ENCODE peak calls at places on chromosomes 7 and 10, in nine cellular contexts. E is uterus, U is Panc1, I is cardiac muscle cell, Y is H9, A is tibial nerve, K is right cardiac atrium, F is GM23248, T is lower lobe of right lung. R is an unnamed sample. For H3K4me1, the result is how much of the 10 kb centered on the place peaks cover.

GRCh38 chr10:78950656-78951587 is 117.8 kb upstream of the ZMIZ1 start:
- DNase-seq in E (no peak), U (no peak), I (no peak), Y (no peak), A (no peak), K (no peak), F (no peak), T (no peak), R (no peak)

GRCh38 chr7:1742555-1743303 is 72.7 kb downstream of the ELFN1 start:
- DNase-seq in E (peak), U (no peak), I (peak), Y (no peak), A (peak), K (peak), F (peak), T (no peak), R (peak)

GRCh38 chr7:113840954-113841353 is 77.9 kb downstream of the PPP1R3A start:
- DNase-seq in E (no peak), U (no peak), I (no peak), Y (no peak), A (no peak), K (no peak), F (no peak), T (no peak), R (no peak)

GRCh38 chr10:5650664-5651063 is 15.7 kb downstream of the ASB13 start:
- DNase-seq in E (no peak), U (no peak), I (no peak), Y (no peak), A (no peak), K (no peak), F (no peak), T (no peak), R (no peak)

GRCh38 chr10:17101910-17102266 is 27.7 kb downstream of the CUBN start:
- DNase-seq in E (no peak), U (no peak), I (no peak), Y (no peak), A (no peak), K (no peak), F (no peak), T (no peak), R (no peak)

GRCh38 chr7:150909192-150909591 is 56.9 kb downstream of the AOC1 start:
- DNase-seq in E (no peak), U (no peak), I (no peak), Y (no peak), A (no peak), K (no peak), F (no peak), T (no peak), R (no peak)

GRCh38 chr10:22437620-22438588 is 92.6 kb downstream of the SPAG6 start:
- DNase-seq in E (peak), U (no peak), I (no peak), Y (no peak), A (peak), K (no peak), F (peak), T (no peak), R (no peak)

GRCh38 chr10:49398000-49398861 is 2.3 kb upstream of the DRGX start:
- DNase-seq in E (no peak), U (no peak), I (peak), Y (peak), A (peak), K (peak), F (peak), T (peak), R (peak)

GRCh38 chr10:48406204-48406603 is 99.7 kb downstream of the MAPK8 start:
- DNase-seq in E (no peak), U (peak), I (no peak), Y (no peak), A (no peak), K (no peak), F (peak), T (no peak), R (no peak)

GRCh38 chr10:102511562-102512274 is 7.9 kb downstream of the SUFU start:
- DNase-seq in E (no peak), U (no peak), I (no peak), Y (no peak), A (no peak), K (no peak), F (no peak), T (no peak), R (no peak)

GRCh38 chr7:27198871-27199801 is 755 bp downstream of the HOXA13 start:
- DNase-seq in E (no peak), U (no peak), I (no peak), Y (peak), A (no peak), K (no peak), F (peak), T (no peak), R (no peak)

GRCh38 chr10:110410329-110411046 is 87.2 kb upstream of the DUSP5 start:
- DNase-seq in E (peak), U (no peak), I (no peak), Y (no peak), A (peak), K (peak), F (peak), T (peak), R (no peak)

GRCh38 chr10:99524050-99524666 is 8.6 kb upstream of the NKX2-3 start:
- DNase-seq in E (no peak), U (no peak), I (no peak), Y (no peak), A (no peak), K (no peak), F (no peak), T (no peak), R (no peak)

GRCh38 chr10:97771913-97772823 is at the start of gene SFRP5:
- DNase-seq in E (no peak), U (no peak), I (peak), Y (peak), A (no peak), K (no peak), F (no peak), T (no peak), R (no peak)

GRCh38 chr7:29194594-29195417 is at the start of gene CHN2:
- DNase-seq in E (peak), U (no peak), I (peak), Y (peak), A (peak), K (peak), F (peak), T (peak), R (peak)

GRCh38 chr7:28830831-28831230 is 127.3 kb downstream of the TRIL start:
- DNase-seq in E (no peak), U (no peak), I (no peak), Y (no peak), A (no peak), K (no peak), F (no peak), T (no peak), R (no peak)

GRCh38 chr7:27122075-27122910 is 8.3 kb downstream of the HOXA4 start:
- DNase-seq in E (no peak), U (no peak), I (no peak), Y (no peak), A (no peak), K (no peak), F (no peak), T (no peak), R (no peak)

GRCh38 chr7:37920619-37921339 is at the start of gene EPDR1:
- DNase-seq in E (peak), U (no peak), I (peak), Y (peak), A (peak), K (peak), F (peak), T (peak), R (no peak)

GRCh38 chr7:155011081-155011480 is 8.2 kb upstream of the PAXIP1 start:
- DNase-seq in E (no peak), U (no peak), I (no peak), Y (no peak), A (no peak), K (no peak), F (peak), T (no peak), R (no peak)

GRCh38 chr10:123272171-123272570 is 118.0 kb downstream of the BUB3 start:
- DNase-seq in E (no peak), U (no peak), I (no peak), Y (no peak), A (no peak), K (no peak), F (peak), T (no peak), R (no peak)

GRCh38 chr10:124005091-124005490 is 88.3 kb downstream of the CHST15 start:
- DNase-seq in E (no peak), U (no peak), I (no peak), Y (no peak), A (no peak), K (no peak), F (no peak), T (peak), R (no peak)

GRCh38 chr7:76281706-76282343 is 20.6 kb upstream of the HSPB1 start:
- DNase-seq in E (no peak), U (no peak), I (no peak), Y (peak), A (no peak), K (no peak), F (no peak), T (no peak), R (no peak)

DNA sequence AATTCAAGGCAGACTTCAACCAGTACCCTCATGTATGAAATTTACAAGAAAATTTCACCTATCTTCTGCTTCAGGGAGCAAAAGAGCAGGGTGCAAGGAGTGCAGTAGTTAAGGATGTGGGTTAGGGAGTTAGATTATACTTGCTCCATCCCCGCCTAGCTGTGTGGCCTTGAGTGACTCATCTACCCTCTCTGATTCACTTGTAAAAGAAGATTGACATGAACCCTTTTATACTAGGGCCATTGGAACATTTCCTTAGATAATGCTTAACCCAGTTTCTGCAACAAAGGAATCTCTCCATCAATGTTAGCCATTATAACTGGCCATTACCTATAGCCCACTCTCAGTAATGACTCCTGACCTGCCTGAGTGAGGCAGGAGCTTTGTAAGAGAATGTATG is 10.2 kb upstream of the HSPA12A start:
- DNase-seq in E (no peak), U (no peak), I (no peak), Y (no peak), A (no peak), K (no peak), F (no peak), T (no peak), R (no peak)
- H3K27ac ChIP-seq in E (no peak), U (no peak), I (no peak), Y (no peak), A (peak), K (no peak), F (no peak), T (no peak), R (no peak)

GRCh38 chr10:121935702-121936101 is 7.9 kb upstream of the ATE1 start:
- DNase-seq in E (no peak), U (no peak), I (no peak), Y (no peak), A (no peak), K (no peak), F (no peak), T (no peak), R (peak)
- H3K4me1 ChIP-seq in E (under half), U (under half), I (under half), Y (under half), A (under half), K (under half), F (under half), T (under half), R (under half)

DNA sequence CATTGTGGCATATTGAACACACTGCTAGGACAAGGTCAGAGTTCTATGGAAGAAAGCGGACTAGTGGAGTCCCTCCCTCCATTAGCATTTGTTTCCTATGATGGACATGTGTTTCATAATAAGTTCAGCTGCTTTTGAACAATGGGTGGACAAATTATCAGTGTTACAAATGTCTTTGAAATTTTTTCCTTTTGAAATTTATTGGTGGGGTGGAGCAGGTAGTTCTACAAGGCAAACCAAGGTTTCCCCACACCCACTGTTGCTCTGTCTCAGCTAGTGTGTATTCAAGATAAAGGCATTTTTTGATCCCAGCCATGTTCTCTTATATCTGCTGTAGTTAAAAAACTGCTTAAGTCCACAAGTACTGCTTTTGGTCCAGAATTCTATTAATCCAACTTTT is 79.9 kb downstream of the MALSU1 start:
- DNase-seq in E (no peak), U (no peak), I (no peak), Y (no peak), A (no peak), K (no peak), F (no peak), T (no peak), R (no peak)
- H3K27ac ChIP-seq in E (no peak), U (no peak), I (no peak), Y (no peak), A (no peak), K (no peak), F (no peak), T (no peak), R (no peak)

DNA sequence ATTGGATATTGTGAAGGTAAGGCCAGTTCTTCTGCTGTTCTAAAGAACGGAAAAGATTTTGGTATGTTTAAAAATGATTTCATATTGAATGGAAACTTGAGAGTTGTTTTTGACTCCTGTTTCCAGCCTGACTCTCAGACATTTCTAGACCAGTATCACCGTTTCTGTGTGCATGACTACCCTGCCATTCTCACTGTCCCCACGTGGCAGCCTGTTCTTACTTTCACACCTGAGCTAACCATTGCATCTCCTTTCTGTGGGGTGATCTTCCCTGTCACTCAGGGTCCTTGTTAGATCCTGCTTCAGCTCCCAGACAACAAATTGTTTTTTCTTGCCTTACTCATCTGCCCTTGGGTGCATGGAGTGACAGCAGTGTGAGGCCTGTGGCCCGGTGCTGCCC is 38.9 kb downstream of the GLRX3 start:
- DNase-seq in E (no peak), U (no peak), I (no peak), Y (no peak), A (no peak), K (no peak), F (no peak), T (no peak), R (no peak)
- H3K4me1 ChIP-seq in E (under half), U (under half), I (under half), Y (under half), A (under half), K (under half), F (under half), T (under half), R (under half)

R was measured in right atrium auricular region.